ENCODE peak calls at places on chromosomes 16 and 17, in nine cellular contexts. One of them, this sample, is unnamed.

GRCh38 chr17:75138519-75138918 is 7.0 kb upstream of the NT5C start:
- DNase-seq in activated T-helper 1 cell treated with anti-CD3 and anti-CD28 coated beads, Interleukin-12 subunit alpha, Interleukin-12 subunit beta, Interleukin-2, Interleukin-4 antibody, amounts not matched to agents 30 ng/mL and 10 ng/mL and 1 ng/mL, durations not matched to agents 14 hours and 24 hours and 36 hours: no peak
- DNase-seq in AG09319: no peak
- DNase-seq in cardiac fibroblast: no peak
- DNase-seq in stimulated activated CD8-positive, alpha-beta memory T cell treated with anti-CD3 and anti-CD28 coated beads, Interleukin-2, amount 100 ng/mL, for 48 hours: no peak
- DNase-seq in HFFc6: no peak
- DNase-seq in cardiac septum: no peak
- DNase-seq in NCI-H2081: no peak
- DNase-seq in tibial nerve: no peak
- DNase-seq in this sample: no peak

GRCh38 chr16:69513180-69513966 is 52.4 kb upstream of the NFAT5 start:
- DNase-seq in activated T-helper 1 cell treated with anti-CD3 and anti-CD28 coated beads, Interleukin-12 subunit alpha, Interleukin-12 subunit beta, Interleukin-2, Interleukin-4 antibody, amounts not matched to agents 30 ng/mL and 10 ng/mL and 1 ng/mL, durations not matched to agents 14 hours and 24 hours and 36 hours: no peak
- DNase-seq in cardiac fibroblast: no peak
- DNase-seq in tibial nerve: no peak
- DNase-seq in NCI-H2081: no peak
- DNase-seq in stimulated activated CD8-positive, alpha-beta memory T cell treated with anti-CD3 and anti-CD28 coated beads, Interleukin-2, amount 100 ng/mL, for 48 hours: no peak
- DNase-seq in AG09319: no peak
- DNase-seq in cardiac septum: no peak
- DNase-seq in HFFc6: peak; percentile 89
- DNase-seq in this sample: no peak

GRCh38 chr17:9529033-9529748 is 46.4 kb downstream of the STX8 start:
- DNase-seq in activated T-helper 1 cell treated with anti-CD3 and anti-CD28 coated beads, Interleukin-12 subunit alpha, Interleukin-12 subunit beta, Interleukin-2, Interleukin-4 antibody, amounts not matched to agents 30 ng/mL and 10 ng/mL and 1 ng/mL, durations not matched to agents 14 hours and 24 hours and 36 hours: no peak
- DNase-seq in stimulated activated CD8-positive, alpha-beta memory T cell treated with anti-CD3 and anti-CD28 coated beads, Interleukin-2, amount 100 ng/mL, for 48 hours: no peak
- DNase-seq in AG09319: no peak
- DNase-seq in cardiac fibroblast: peak; percentile 57
- DNase-seq in cardiac septum: no peak
- DNase-seq in NCI-H2081: no peak
- DNase-seq in tibial nerve: no peak
- DNase-seq in HFFc6: peak; percentile 12
- DNase-seq in this sample: no peak

GRCh38 chr17:77480509-77481215 is 339.9 kb downstream of the SEC14L1 start:
- DNase-seq in stimulated activated CD8-positive, alpha-beta memory T cell treated with anti-CD3 and anti-CD28 coated beads, Interleukin-2, amount 100 ng/mL, for 48 hours: no peak
- DNase-seq in AG09319: no peak
- DNase-seq in HFFc6: no peak
- DNase-seq in activated T-helper 1 cell treated with anti-CD3 and anti-CD28 coated beads, Interleukin-12 subunit alpha, Interleukin-12 subunit beta, Interleukin-2, Interleukin-4 antibody, amounts not matched to agents 30 ng/mL and 10 ng/mL and 1 ng/mL, durations not matched to agents 14 hours and 24 hours and 36 hours: no peak
- DNase-seq in tibial nerve: no peak
- DNase-seq in NCI-H2081: no peak
- DNase-seq in cardiac fibroblast: no peak
- DNase-seq in cardiac septum: no peak
- DNase-seq in this sample: no peak

GRCh38 chr17:77428020-77428781 is 287.4 kb downstream of the SEC14L1 start:
- DNase-seq in HFFc6: no peak
- DNase-seq in tibial nerve: no peak
- DNase-seq in stimulated activated CD8-positive, alpha-beta memory T cell treated with anti-CD3 and anti-CD28 coated beads, Interleukin-2, amount 100 ng/mL, for 48 hours: no peak
- DNase-seq in NCI-H2081: no peak
- DNase-seq in cardiac fibroblast: no peak
- DNase-seq in cardiac septum: peak; percentile 80
- DNase-seq in AG09319: no peak
- DNase-seq in activated T-helper 1 cell treated with anti-CD3 and anti-CD28 coated beads, Interleukin-12 subunit alpha, Interleukin-12 subunit beta, Interleukin-2, Interleukin-4 antibody, amounts not matched to agents 30 ng/mL and 10 ng/mL and 1 ng/mL, durations not matched to agents 14 hours and 24 hours and 36 hours: no peak
- DNase-seq in this sample: no peak

GRCh38 chr17:62188713-62189112 is 123.6 kb upstream of the MED13 start:
- DNase-seq in NCI-H2081: no peak
- DNase-seq in cardiac fibroblast: no peak
- DNase-seq in HFFc6: no peak
- DNase-seq in stimulated activated CD8-positive, alpha-beta memory T cell treated with anti-CD3 and anti-CD28 coated beads, Interleukin-2, amount 100 ng/mL, for 48 hours: no peak
- DNase-seq in cardiac septum: no peak
- DNase-seq in tibial nerve: no peak
- DNase-seq in AG09319: no peak
- DNase-seq in activated T-helper 1 cell treated with anti-CD3 and anti-CD28 coated beads, Interleukin-12 subunit alpha, Interleukin-12 subunit beta, Interleukin-2, Interleukin-4 antibody, amounts not matched to agents 30 ng/mL and 10 ng/mL and 1 ng/mL, durations not matched to agents 14 hours and 24 hours and 36 hours: no peak
- DNase-seq in this sample: no peak

GRCh38 chr17:29593546-29594440 is 861 bp downstream of the ANKRD13B start:
- DNase-seq in cardiac septum: no peak
- DNase-seq in stimulated activated CD8-positive, alpha-beta memory T cell treated with anti-CD3 and anti-CD28 coated beads, Interleukin-2, amount 100 ng/mL, for 48 hours: no peak
- DNase-seq in activated T-helper 1 cell treated with anti-CD3 and anti-CD28 coated beads, Interleukin-12 subunit alpha, Interleukin-12 subunit beta, Interleukin-2, Interleukin-4 antibody, amounts not matched to agents 30 ng/mL and 10 ng/mL and 1 ng/mL, durations not matched to agents 14 hours and 24 hours and 36 hours: no peak
- DNase-seq in tibial nerve: no peak
- DNase-seq in HFFc6: no peak
- DNase-seq in cardiac fibroblast: no peak
- DNase-seq in AG09319: no peak
- DNase-seq in NCI-H2081: no peak
- DNase-seq in this sample: no peak

GRCh38 chr16:75452464-75453190 is 11.9 kb downstream of the TMEM170A start:
- DNase-seq in activated T-helper 1 cell treated with anti-CD3 and anti-CD28 coated beads, Interleukin-12 subunit alpha, Interleukin-12 subunit beta, Interleukin-2, Interleukin-4 antibody, amounts not matched to agents 30 ng/mL and 10 ng/mL and 1 ng/mL, durations not matched to agents 14 hours and 24 hours and 36 hours: no peak
- DNase-seq in cardiac fibroblast: no peak
- DNase-seq in tibial nerve: no peak
- DNase-seq in HFFc6: no peak
- DNase-seq in stimulated activated CD8-positive, alpha-beta memory T cell treated with anti-CD3 and anti-CD28 coated beads, Interleukin-2, amount 100 ng/mL, for 48 hours: no peak
- DNase-seq in AG09319: no peak
- DNase-seq in NCI-H2081: no peak
- DNase-seq in cardiac septum: no peak
- DNase-seq in this sample: no peak

GRCh38 chr17:72434581-72434980 is 313.8 kb downstream of the SOX9 start:
- DNase-seq in HFFc6: no peak
- DNase-seq in cardiac fibroblast: no peak
- DNase-seq in AG09319: no peak
- DNase-seq in activated T-helper 1 cell treated with anti-CD3 and anti-CD28 coated beads, Interleukin-12 subunit alpha, Interleukin-12 subunit beta, Interleukin-2, Interleukin-4 antibody, amounts not matched to agents 30 ng/mL and 10 ng/mL and 1 ng/mL, durations not matched to agents 14 hours and 24 hours and 36 hours: no peak
- DNase-seq in tibial nerve: no peak
- DNase-seq in stimulated activated CD8-positive, alpha-beta memory T cell treated with anti-CD3 and anti-CD28 coated beads, Interleukin-2, amount 100 ng/mL, for 48 hours: no peak
- DNase-seq in cardiac septum: no peak
- DNase-seq in NCI-H2081: no peak
- DNase-seq in this sample: no peak

GRCh38 chr17:55674107-55674506 is 48.6 kb downstream of the TMEM100 start:
- DNase-seq in stimulated activated CD8-positive, alpha-beta memory T cell treated with anti-CD3 and anti-CD28 coated beads, Interleukin-2, amount 100 ng/mL, for 48 hours: no peak
- DNase-seq in NCI-H2081: no peak
- DNase-seq in cardiac fibroblast: peak; percentile 60
- DNase-seq in tibial nerve: no peak
- DNase-seq in activated T-helper 1 cell treated with anti-CD3 and anti-CD28 coated beads, Interleukin-12 subunit alpha, Interleukin-12 subunit beta, Interleukin-2, Interleukin-4 antibody, amounts not matched to agents 30 ng/mL and 10 ng/mL and 1 ng/mL, durations not matched to agents 14 hours and 24 hours and 36 hours: no peak
- DNase-seq in cardiac septum: no peak
- DNase-seq in AG09319: no peak
- DNase-seq in HFFc6: peak; percentile 1
- DNase-seq in this sample: no peak

GRCh38 chr17:40433551-40434384 is 9.5 kb upstream of the IGFBP4 start:
- DNase-seq in cardiac septum: no peak
- DNase-seq in AG09319: no peak
- DNase-seq in HFFc6: no peak
- DNase-seq in NCI-H2081: no peak
- DNase-seq in tibial nerve: no peak
- DNase-seq in activated T-helper 1 cell treated with anti-CD3 and anti-CD28 coated beads, Interleukin-12 subunit alpha, Interleukin-12 subunit beta, Interleukin-2, Interleukin-4 antibody, amounts not matched to agents 30 ng/mL and 10 ng/mL and 1 ng/mL, durations not matched to agents 14 hours and 24 hours and 36 hours: no peak
- DNase-seq in stimulated activated CD8-positive, alpha-beta memory T cell treated with anti-CD3 and anti-CD28 coated beads, Interleukin-2, amount 100 ng/mL, for 48 hours: no peak
- DNase-seq in cardiac fibroblast: peak; percentile 29
- DNase-seq in this sample: no peak

GRCh38 chr16:9489823-9490467 is 398.5 kb downstream of the HAPSTR1 start:
- DNase-seq in HFFc6: no peak
- DNase-seq in cardiac septum: no peak
- DNase-seq in AG09319: no peak
- DNase-seq in cardiac fibroblast: no peak
- DNase-seq in tibial nerve: no peak
- DNase-seq in NCI-H2081: no peak
- DNase-seq in stimulated activated CD8-positive, alpha-beta memory T cell treated with anti-CD3 and anti-CD28 coated beads, Interleukin-2, amount 100 ng/mL, for 48 hours: no peak
- DNase-seq in activated T-helper 1 cell treated with anti-CD3 and anti-CD28 coated beads, Interleukin-12 subunit alpha, Interleukin-12 subunit beta, Interleukin-2, Interleukin-4 antibody, amounts not matched to agents 30 ng/mL and 10 ng/mL and 1 ng/mL, durations not matched to agents 14 hours and 24 hours and 36 hours: no peak
- DNase-seq in this sample: no peak

GRCh38 chr17:78600181-78600651 is 23.0 kb upstream of the DNAH17 start:
- DNase-seq in activated T-helper 1 cell treated with anti-CD3 and anti-CD28 coated beads, Interleukin-12 subunit alpha, Interleukin-12 subunit beta, Interleukin-2, Interleukin-4 antibody, amounts not matched to agents 30 ng/mL and 10 ng/mL and 1 ng/mL, durations not matched to agents 14 hours and 24 hours and 36 hours: no peak
- DNase-seq in tibial nerve: no peak
- DNase-seq in NCI-H2081: no peak
- DNase-seq in cardiac septum: no peak
- DNase-seq in cardiac fibroblast: peak; percentile 61
- DNase-seq in AG09319: no peak
- DNase-seq in stimulated activated CD8-positive, alpha-beta memory T cell treated with anti-CD3 and anti-CD28 coated beads, Interleukin-2, amount 100 ng/mL, for 48 hours: no peak
- DNase-seq in HFFc6: no peak
- DNase-seq in this sample: no peak

GRCh38 chr17:38320482-38320881 is 23.3 kb downstream of the GPR179 start:
- DNase-seq in NCI-H2081: no peak
- DNase-seq in tibial nerve: no peak
- DNase-seq in HFFc6: no peak
- DNase-seq in cardiac fibroblast: no peak
- DNase-seq in AG09319: no peak
- DNase-seq in cardiac septum: peak; percentile 49
- DNase-seq in activated T-helper 1 cell treated with anti-CD3 and anti-CD28 coated beads, Interleukin-12 subunit alpha, Interleukin-12 subunit beta, Interleukin-2, Interleukin-4 antibody, amounts not matched to agents 30 ng/mL and 10 ng/mL and 1 ng/mL, durations not matched to agents 14 hours and 24 hours and 36 hours: no peak
- DNase-seq in stimulated activated CD8-positive, alpha-beta memory T cell treated with anti-CD3 and anti-CD28 coated beads, Interleukin-2, amount 100 ng/mL, for 48 hours: no peak
- DNase-seq in this sample: no peak

GRCh38 chr16:4323845-4324478 is 8.1 kb downstream of the GLIS2 start:
- DNase-seq in cardiac septum: no peak
- DNase-seq in NCI-H2081: no peak
- DNase-seq in activated T-helper 1 cell treated with anti-CD3 and anti-CD28 coated beads, Interleukin-12 subunit alpha, Interleukin-12 subunit beta, Interleukin-2, Interleukin-4 antibody, amounts not matched to agents 30 ng/mL and 10 ng/mL and 1 ng/mL, durations not matched to agents 14 hours and 24 hours and 36 hours: no peak
- DNase-seq in cardiac fibroblast: peak; percentile 54
- DNase-seq in HFFc6: no peak
- DNase-seq in stimulated activated CD8-positive, alpha-beta memory T cell treated with anti-CD3 and anti-CD28 coated beads, Interleukin-2, amount 100 ng/mL, for 48 hours: no peak
- DNase-seq in AG09319: no peak
- DNase-seq in tibial nerve: peak; percentile 52
- DNase-seq in this sample: no peak

GRCh38 chr16:69348222-69348621 is 3.4 kb downstream of the TMED6 start:
- DNase-seq in activated T-helper 1 cell treated with anti-CD3 and anti-CD28 coated beads, Interleukin-12 subunit alpha, Interleukin-12 subunit beta, Interleukin-2, Interleukin-4 antibody, amounts not matched to agents 30 ng/mL and 10 ng/mL and 1 ng/mL, durations not matched to agents 14 hours and 24 hours and 36 hours: no peak
- DNase-seq in tibial nerve: no peak
- DNase-seq in NCI-H2081: no peak
- DNase-seq in cardiac fibroblast: no peak
- DNase-seq in HFFc6: no peak
- DNase-seq in cardiac septum: no peak
- DNase-seq in stimulated activated CD8-positive, alpha-beta memory T cell treated with anti-CD3 and anti-CD28 coated beads, Interleukin-2, amount 100 ng/mL, for 48 hours: no peak
- DNase-seq in AG09319: no peak
- DNase-seq in this sample: no peak

GRCh38 chr17:47265983-47266541 is 12.4 kb downstream of the ITGB3 start:
- DNase-seq in HFFc6: peak; percentile 25
- DNase-seq in cardiac fibroblast: peak; percentile 94
- DNase-seq in AG09319: no peak
- DNase-seq in stimulated activated CD8-positive, alpha-beta memory T cell treated with anti-CD3 and anti-CD28 coated beads, Interleukin-2, amount 100 ng/mL, for 48 hours: no peak
- DNase-seq in tibial nerve: no peak
- DNase-seq in NCI-H2081: no peak
- DNase-seq in cardiac septum: no peak
- DNase-seq in activated T-helper 1 cell treated with anti-CD3 and anti-CD28 coated beads, Interleukin-12 subunit alpha, Interleukin-12 subunit beta, Interleukin-2, Interleukin-4 antibody, amounts not matched to agents 30 ng/mL and 10 ng/mL and 1 ng/mL, durations not matched to agents 14 hours and 24 hours and 36 hours: no peak
- DNase-seq in this sample: no peak

GRCh38 chr17:72519598-72519936 is 398.7 kb downstream of the SOX9 start:
- DNase-seq in activated T-helper 1 cell treated with anti-CD3 and anti-CD28 coated beads, Interleukin-12 subunit alpha, Interleukin-12 subunit beta, Interleukin-2, Interleukin-4 antibody, amounts not matched to agents 30 ng/mL and 10 ng/mL and 1 ng/mL, durations not matched to agents 14 hours and 24 hours and 36 hours: no peak
- DNase-seq in cardiac septum: no peak
- DNase-seq in NCI-H2081: no peak
- DNase-seq in HFFc6: no peak
- DNase-seq in AG09319: no peak
- DNase-seq in cardiac fibroblast: no peak
- DNase-seq in tibial nerve: no peak
- DNase-seq in stimulated activated CD8-positive, alpha-beta memory T cell treated with anti-CD3 and anti-CD28 coated beads, Interleukin-2, amount 100 ng/mL, for 48 hours: no peak
- DNase-seq in this sample: no peak

GRCh38 chr17:39753514-39754160 is 15.9 kb downstream of the GRB7 start:
- DNase-seq in NCI-H2081: peak; percentile 43
- DNase-seq in HFFc6: no peak
- DNase-seq in tibial nerve: no peak
- DNase-seq in activated T-helper 1 cell treated with anti-CD3 and anti-CD28 coated beads, Interleukin-12 subunit alpha, Interleukin-12 subunit beta, Interleukin-2, Interleukin-4 antibody, amounts not matched to agents 30 ng/mL and 10 ng/mL and 1 ng/mL, durations not matched to agents 14 hours and 24 hours and 36 hours: no peak
- DNase-seq in cardiac fibroblast: no peak
- DNase-seq in AG09319: no peak
- DNase-seq in cardiac septum: peak; percentile 87
- DNase-seq in stimulated activated CD8-positive, alpha-beta memory T cell treated with anti-CD3 and anti-CD28 coated beads, Interleukin-2, amount 100 ng/mL, for 48 hours: no peak
- DNase-seq in this sample: peak; percentile 84

GRCh38 chr16:66927012-66927436 is 1.7 kb upstream of the RRAD start:
- DNase-seq in cardiac septum: no peak
- DNase-seq in activated T-helper 1 cell treated with anti-CD3 and anti-CD28 coated beads, Interleukin-12 subunit alpha, Interleukin-12 subunit beta, Interleukin-2, Interleukin-4 antibody, amounts not matched to agents 30 ng/mL and 10 ng/mL and 1 ng/mL, durations not matched to agents 14 hours and 24 hours and 36 hours: no peak
- DNase-seq in stimulated activated CD8-positive, alpha-beta memory T cell treated with anti-CD3 and anti-CD28 coated beads, Interleukin-2, amount 100 ng/mL, for 48 hours: no peak
- DNase-seq in NCI-H2081: no peak
- DNase-seq in tibial nerve: no peak
- DNase-seq in cardiac fibroblast: peak; percentile 86
- DNase-seq in HFFc6: peak; percentile 89
- DNase-seq in AG09319: peak; percentile 60
- DNase-seq in this sample: no peak

GRCh38 chr17:15000661-15001060 is 264.5 kb downstream of the PMP22 start:
- DNase-seq in AG09319: no peak
- DNase-seq in stimulated activated CD8-positive, alpha-beta memory T cell treated with anti-CD3 and anti-CD28 coated beads, Interleukin-2, amount 100 ng/mL, for 48 hours: no peak
- DNase-seq in HFFc6: no peak
- DNase-seq in tibial nerve: no peak
- DNase-seq in cardiac fibroblast: no peak
- DNase-seq in activated T-helper 1 cell treated with anti-CD3 and anti-CD28 coated beads, Interleukin-12 subunit alpha, Interleukin-12 subunit beta, Interleukin-2, Interleukin-4 antibody, amounts not matched to agents 30 ng/mL and 10 ng/mL and 1 ng/mL, durations not matched to agents 14 hours and 24 hours and 36 hours: no peak
- DNase-seq in NCI-H2081: no peak
- DNase-seq in cardiac septum: no peak
- DNase-seq in this sample: no peak

GRCh38 chr17:76404976-76405563 is 20.7 kb downstream of the SPHK1 start:
- DNase-seq in cardiac fibroblast: no peak
- DNase-seq in tibial nerve: no peak
- DNase-seq in AG09319: no peak
- DNase-seq in activated T-helper 1 cell treated with anti-CD3 and anti-CD28 coated beads, Interleukin-12 subunit alpha, Interleukin-12 subunit beta, Interleukin-2, Interleukin-4 antibody, amounts not matched to agents 30 ng/mL and 10 ng/mL and 1 ng/mL, durations not matched to agents 14 hours and 24 hours and 36 hours: no peak
- DNase-seq in stimulated activated CD8-positive, alpha-beta memory T cell treated with anti-CD3 and anti-CD28 coated beads, Interleukin-2, amount 100 ng/mL, for 48 hours: no peak
- DNase-seq in NCI-H2081: no peak
- DNase-seq in HFFc6: no peak
- DNase-seq in cardiac septum: peak; percentile 73
- DNase-seq in this sample: no peak

GRCh38 chr17:71613996-71614395 is 506.8 kb upstream of the SOX9 start:
- DNase-seq in cardiac fibroblast: no peak
- DNase-seq in tibial nerve: no peak
- DNase-seq in HFFc6: no peak
- DNase-seq in cardiac septum: no peak
- DNase-seq in stimulated activated CD8-positive, alpha-beta memory T cell treated with anti-CD3 and anti-CD28 coated beads, Interleukin-2, amount 100 ng/mL, for 48 hours: no peak
- DNase-seq in NCI-H2081: peak; percentile 41
- DNase-seq in AG09319: no peak
- DNase-seq in activated T-helper 1 cell treated with anti-CD3 and anti-CD28 coated beads, Interleukin-12 subunit alpha, Interleukin-12 subunit beta, Interleukin-2, Interleukin-4 antibody, amounts not matched to agents 30 ng/mL and 10 ng/mL and 1 ng/mL, durations not matched to agents 14 hours and 24 hours and 36 hours: no peak
- DNase-seq in this sample: no peak

GRCh38 chr17:8825802-8826201 is 26.6 kb upstream of the MFSD6L start:
- DNase-seq in activated T-helper 1 cell treated with anti-CD3 and anti-CD28 coated beads, Interleukin-12 subunit alpha, Interleukin-12 subunit beta, Interleukin-2, Interleukin-4 antibody, amounts not matched to agents 30 ng/mL and 10 ng/mL and 1 ng/mL, durations not matched to agents 14 hours and 24 hours and 36 hours: no peak
- DNase-seq in HFFc6: no peak
- DNase-seq in tibial nerve: no peak
- DNase-seq in cardiac fibroblast: no peak
- DNase-seq in AG09319: no peak
- DNase-seq in stimulated activated CD8-positive, alpha-beta memory T cell treated with anti-CD3 and anti-CD28 coated beads, Interleukin-2, amount 100 ng/mL, for 48 hours: no peak
- DNase-seq in NCI-H2081: no peak
- DNase-seq in cardiac septum: no peak
- DNase-seq in this sample: no peak

GRCh38 chr17:81651692-81652091 is 4.7 kb downstream of the PDE6G start:
- DNase-seq in tibial nerve: no peak
- DNase-seq in activated T-helper 1 cell treated with anti-CD3 and anti-CD28 coated beads, Interleukin-12 subunit alpha, Interleukin-12 subunit beta, Interleukin-2, Interleukin-4 antibody, amounts not matched to agents 30 ng/mL and 10 ng/mL and 1 ng/mL, durations not matched to agents 14 hours and 24 hours and 36 hours: no peak
- DNase-seq in stimulated activated CD8-positive, alpha-beta memory T cell treated with anti-CD3 and anti-CD28 coated beads, Interleukin-2, amount 100 ng/mL, for 48 hours: no peak
- DNase-seq in cardiac fibroblast: peak; percentile 94
- DNase-seq in AG09319: peak; percentile 39
- DNase-seq in cardiac septum: no peak
- DNase-seq in NCI-H2081: peak; percentile 8
- DNase-seq in HFFc6: peak; percentile 84
- DNase-seq in this sample: no peak

GRCh38 chr16:24102120-24102740 is 153.9 kb upstream of the CACNG3 start:
- DNase-seq in cardiac septum: no peak
- DNase-seq in activated T-helper 1 cell treated with anti-CD3 and anti-CD28 coated beads, Interleukin-12 subunit alpha, Interleukin-12 subunit beta, Interleukin-2, Interleukin-4 antibody, amounts not matched to agents 30 ng/mL and 10 ng/mL and 1 ng/mL, durations not matched to agents 14 hours and 24 hours and 36 hours: no peak
- DNase-seq in AG09319: no peak
- DNase-seq in cardiac fibroblast: no peak
- DNase-seq in stimulated activated CD8-positive, alpha-beta memory T cell treated with anti-CD3 and anti-CD28 coated beads, Interleukin-2, amount 100 ng/mL, for 48 hours: no peak
- DNase-seq in HFFc6: no peak
- DNase-seq in tibial nerve: no peak
- DNase-seq in NCI-H2081: no peak
- DNase-seq in this sample: no peak

GRCh38 chr17:20223808-20224328 is 214.7 kb downstream of the SPECC1 start:
- DNase-seq in NCI-H2081: no peak
- DNase-seq in AG09319: no peak
- DNase-seq in stimulated activated CD8-positive, alpha-beta memory T cell treated with anti-CD3 and anti-CD28 coated beads, Interleukin-2, amount 100 ng/mL, for 48 hours: no peak
- DNase-seq in cardiac septum: no peak
- DNase-seq in tibial nerve: no peak
- DNase-seq in activated T-helper 1 cell treated with anti-CD3 and anti-CD28 coated beads, Interleukin-12 subunit alpha, Interleukin-12 subunit beta, Interleukin-2, Interleukin-4 antibody, amounts not matched to agents 30 ng/mL and 10 ng/mL and 1 ng/mL, durations not matched to agents 14 hours and 24 hours and 36 hours: no peak
- DNase-seq in HFFc6: peak; percentile 29
- DNase-seq in cardiac fibroblast: no peak
- DNase-seq in this sample: no peak

GRCh38 chr16:28981517-28981916 is 3.3 kb upstream of the LAT start:
- DNase-seq in stimulated activated CD8-positive, alpha-beta memory T cell treated with anti-CD3 and anti-CD28 coated beads, Interleukin-2, amount 100 ng/mL, for 48 hours: peak; percentile 62
- DNase-seq in cardiac septum: no peak
- DNase-seq in AG09319: no peak
- DNase-seq in tibial nerve: no peak
- DNase-seq in HFFc6: no peak
- DNase-seq in NCI-H2081: no peak
- DNase-seq in cardiac fibroblast: peak; percentile 29
- DNase-seq in activated T-helper 1 cell treated with anti-CD3 and anti-CD28 coated beads, Interleukin-12 subunit alpha, Interleukin-12 subunit beta, Interleukin-2, Interleukin-4 antibody, amounts not matched to agents 30 ng/mL and 10 ng/mL and 1 ng/mL, durations not matched to agents 14 hours and 24 hours and 36 hours: no peak
- DNase-seq in this sample: peak; percentile 29

GRCh38 chr17:75595919-75596310 is 8.3 kb downstream of the MYO15B start:
- DNase-seq in NCI-H2081: no peak
- DNase-seq in cardiac fibroblast: no peak
- DNase-seq in HFFc6: no peak
- DNase-seq in cardiac septum: no peak
- DNase-seq in AG09319: no peak
- DNase-seq in stimulated activated CD8-positive, alpha-beta memory T cell treated with anti-CD3 and anti-CD28 coated beads, Interleukin-2, amount 100 ng/mL, for 48 hours: no peak
- DNase-seq in tibial nerve: no peak
- DNase-seq in activated T-helper 1 cell treated with anti-CD3 and anti-CD28 coated beads, Interleukin-12 subunit alpha, Interleukin-12 subunit beta, Interleukin-2, Interleukin-4 antibody, amounts not matched to agents 30 ng/mL and 10 ng/mL and 1 ng/mL, durations not matched to agents 14 hours and 24 hours and 36 hours: no peak
- DNase-seq in this sample: no peak

GRCh38 chr16:49599281-49599680 is 225.7 kb downstream of the C16orf78 start:
- DNase-seq in stimulated activated CD8-positive, alpha-beta memory T cell treated with anti-CD3 and anti-CD28 coated beads, Interleukin-2, amount 100 ng/mL, for 48 hours: no peak
- DNase-seq in NCI-H2081: no peak
- DNase-seq in AG09319: no peak
- DNase-seq in cardiac fibroblast: no peak
- DNase-seq in HFFc6: no peak
- DNase-seq in tibial nerve: no peak
- DNase-seq in activated T-helper 1 cell treated with anti-CD3 and anti-CD28 coated beads, Interleukin-12 subunit alpha, Interleukin-12 subunit beta, Interleukin-2, Interleukin-4 antibody, amounts not matched to agents 30 ng/mL and 10 ng/mL and 1 ng/mL, durations not matched to agents 14 hours and 24 hours and 36 hours: no peak
- DNase-seq in cardiac septum: peak; percentile 19
- DNase-seq in this sample: no peak

GRCh38 chr17:40474419-40475002 is 26.9 kb downstream of the TNS4 start:
- DNase-seq in cardiac septum: no peak
- DNase-seq in NCI-H2081: no peak
- DNase-seq in activated T-helper 1 cell treated with anti-CD3 and anti-CD28 coated beads, Interleukin-12 subunit alpha, Interleukin-12 subunit beta, Interleukin-2, Interleukin-4 antibody, amounts not matched to agents 30 ng/mL and 10 ng/mL and 1 ng/mL, durations not matched to agents 14 hours and 24 hours and 36 hours: no peak
- DNase-seq in tibial nerve: no peak
- DNase-seq in stimulated activated CD8-positive, alpha-beta memory T cell treated with anti-CD3 and anti-CD28 coated beads, Interleukin-2, amount 100 ng/mL, for 48 hours: no peak
- DNase-seq in AG09319: no peak
- DNase-seq in HFFc6: no peak
- DNase-seq in cardiac fibroblast: no peak
- DNase-seq in this sample: no peak